ENCODE peak calls at places on chromosomes 2 and 18, in ten cellular contexts. Y is AG04450, S is fibroblast of lung, I is cardiac muscle cell, O is PC-3, K is IMR-90, P is HCT116, M is OCI-LY7, B is A549, R is colonic mucosa. T is an unnamed sample. For H3K9me3, the result is how much of the 10 kb centered on the place peaks cover.

GRCh38 chr2:86221066-86221684 is 21.9 kb downstream of the MRPL35 start:
- DNase-seq in Y (no peak), S (peak), I (peak), O (peak), K (peak), P (peak), M (peak), B (peak), R (peak), T (peak)

GRCh38 chr2:100882645-100883613 is 63.0 kb downstream of the NPAS2 start:
- DNase-seq in Y (no peak), S (peak), I (no peak), O (peak), K (peak), P (peak), M (no peak), B (no peak), R (peak), T (peak)

GRCh38 chr18:959854-960253 is 55.2 kb downstream of the ADCYAP1 start:
- DNase-seq in Y (no peak), S (peak), I (no peak), O (no peak), K (no peak), P (no peak), M (no peak), B (no peak), R (no peak), T (no peak)

GRCh38 chr2:158266106-158266505 is 164.4 kb downstream of the UPP2 start:
- DNase-seq in Y (no peak), S (no peak), I (no peak), O (no peak), K (no peak), P (no peak), M (no peak), B (no peak), R (no peak), T (no peak)

GRCh38 chr2:16745466-16745865 is 79.8 kb upstream of the CYRIA start:
- DNase-seq in Y (no peak), S (peak), I (no peak), O (no peak), K (no peak), P (no peak), M (no peak), B (no peak), R (no peak), T (no peak)

GRCh38 chr2:182854405-182855105 is 11.9 kb downstream of the FRZB start:
- DNase-seq in Y (no peak), S (no peak), I (peak), O (no peak), K (peak), P (no peak), M (no peak), B (no peak), R (no peak), T (no peak)

GRCh38 chr2:151637284-151637781 is 96.9 kb downstream of the NEB start:
- DNase-seq in Y (no peak), S (no peak), I (no peak), O (no peak), K (no peak), P (no peak), M (peak), B (no peak), R (no peak), T (no peak)

GRCh38 chr18:12858961-12859360 is 25.1 kb downstream of the PTPN2 start:
- DNase-seq in Y (no peak), S (no peak), I (no peak), O (no peak), K (no peak), P (no peak), M (no peak), B (no peak), R (no peak), T (no peak)

GRCh38 chr18:44897445-44898215 is 216.9 kb downstream of the SETBP1 start:
- DNase-seq in Y (no peak), S (no peak), I (no peak), O (no peak), K (no peak), P (no peak), M (no peak), B (no peak), R (no peak), T (no peak)

GRCh38 chr18:8767356-8767755 is 62.0 kb downstream of the MTCL1 start:
- DNase-seq in Y (no peak), S (no peak), I (no peak), O (no peak), K (no peak), P (no peak), M (no peak), B (no peak), R (no peak), T (no peak)

GRCh38 chr2:218017211-218018053 is 14.6 kb upstream of the TNS1 start:
- DNase-seq in Y (no peak), S (no peak), I (no peak), O (no peak), K (no peak), P (no peak), M (no peak), B (no peak), R (no peak), T (no peak)

GRCh38 chr2:200405599-200406298 is 99.3 kb downstream of the SPATS2L start:
- DNase-seq in Y (peak), S (peak), I (no peak), O (peak), K (peak), P (peak), M (no peak), B (peak), R (peak), T (peak)

GRCh38 chr18:3012920-3013810 is at the start of gene LPIN2:
- DNase-seq in Y (peak), S (peak), I (peak), O (peak), K (peak), P (peak), M (peak), B (peak), R (peak), T (peak)

DNA sequence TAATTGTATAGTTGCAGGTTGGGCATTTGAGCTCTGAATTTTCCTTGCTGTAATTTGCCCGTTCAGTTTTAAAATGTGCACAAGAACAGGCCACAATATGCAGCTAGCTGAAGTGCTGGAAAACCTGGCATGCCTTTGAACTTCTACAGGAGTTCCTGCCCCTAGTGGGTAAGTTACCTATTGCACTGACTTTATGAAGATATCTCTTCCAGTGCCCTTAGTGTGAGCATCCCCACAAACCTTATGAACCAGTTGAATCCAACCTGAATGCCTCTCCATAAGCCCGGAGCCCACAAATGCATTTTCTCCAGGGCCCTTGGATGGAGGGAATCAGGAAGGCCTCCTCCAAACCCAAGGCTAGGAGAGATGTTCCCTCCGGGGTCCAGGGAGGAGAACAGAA is 106.8 kb downstream of the XRCC5 start:
- DNase-seq in Y (no peak), S (peak), I (peak), O (peak), K (peak), P (no peak), M (peak), B (peak), R (no peak), T (no peak)
- TF ChIP-seq CTCF in Y (peak), S (peak), I (peak), O (peak), K (peak), P (peak), M (peak), B (peak), R (no peak), T (peak)

GRCh38 chr2:35580951-35581350 is 774.6 kb upstream of the CRIM1 start:
- DNase-seq in Y (no peak), S (no peak), I (no peak), O (no peak), K (no peak), P (no peak), M (no peak), B (no peak), R (no peak), T (no peak)
- H3K9me3 ChIP-seq in Y (under half), S (under half), I (under half), O (under half), K (under half), P (under half), M (under half), B (under half), R (under half), T (under half)

DNA sequence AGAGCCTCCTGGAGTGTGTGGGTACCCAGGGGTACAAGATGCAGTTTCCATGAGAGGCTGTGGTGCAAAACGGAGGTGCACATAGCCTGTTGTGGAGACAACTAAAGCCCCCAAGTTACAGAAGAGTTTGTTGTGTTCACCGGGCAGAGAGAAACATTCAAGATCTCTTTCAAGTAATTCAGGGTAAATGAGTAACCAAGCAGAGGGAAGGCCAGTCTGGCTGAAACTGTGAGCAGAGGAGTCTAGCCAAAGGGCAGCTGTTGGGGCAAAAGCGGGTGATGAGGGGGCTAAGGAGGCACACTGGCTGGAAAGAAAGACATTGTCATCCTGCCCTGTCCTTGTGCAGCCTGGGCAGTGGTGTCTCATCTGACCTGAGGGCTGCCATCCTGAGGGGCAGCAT is 52.0 kb downstream of the CXCR4 start:
- DNase-seq in Y (no peak), S (no peak), I (no peak), O (no peak), K (no peak), P (no peak), M (no peak), B (no peak), R (no peak), T (peak)
- H3K4me3 ChIP-seq in Y (no peak), S (no peak), I (no peak), O (no peak), K (no peak), P (no peak), M (no peak), B (no peak), R (no peak), T (no peak)

GRCh38 chr2:99692785-99693184 is 203.0 kb upstream of the REV1 start:
- DNase-seq in Y (no peak), S (no peak), I (no peak), O (peak), K (no peak), P (no peak), M (peak), B (no peak), R (no peak), T (peak)
- TF ChIP-seq CTCF in Y (no peak), S (no peak), I (no peak), O (peak), K (no peak), P (peak), M (peak), B (no peak), R (no peak), T (peak)

GRCh38 chr2:74444498-74445318 is 3.0 kb upstream of the RTKN start:
- DNase-seq in Y (no peak), S (no peak), I (no peak), O (no peak), K (no peak), P (no peak), M (no peak), B (no peak), R (no peak), T (no peak)
- H3K9me3 ChIP-seq in Y (under half), S (under half), I (under half), O (under half), K (under half), P (under half), M (under half), B (under half), R (under half), T (under half)

GRCh38 chr2:186560254-186560653 is 29.6 kb upstream of the ITGAV start:
- DNase-seq in Y (no peak), S (no peak), I (no peak), O (no peak), K (no peak), P (no peak), M (no peak), B (no peak), R (no peak), T (no peak)
- H3K4me3 ChIP-seq in Y (no peak), S (no peak), I (no peak), O (no peak), K (no peak), P (no peak), M (no peak), B (no peak), R (no peak), T (no peak)

GRCh38 chr2:233481368-233482142 is 85.0 kb downstream of the USP40 start:
- DNase-seq in Y (no peak), S (no peak), I (no peak), O (peak), K (no peak), P (no peak), M (no peak), B (no peak), R (no peak), T (no peak)

GRCh38 chr2:233477548-233478433 is 88.8 kb downstream of the USP40 start:
- DNase-seq in Y (no peak), S (no peak), I (no peak), O (no peak), K (no peak), P (no peak), M (no peak), B (no peak), R (no peak), T (no peak)

GRCh38 chr2:233482616-233483015 is 84.0 kb downstream of the USP40 start:
- DNase-seq in Y (no peak), S (no peak), I (no peak), O (no peak), K (no peak), P (no peak), M (no peak), B (no peak), R (no peak), T (no peak)

GRCh38 chr2:233479616-233480489 is 86.7 kb downstream of the USP40 start:
- DNase-seq in Y (no peak), S (no peak), I (no peak), O (no peak), K (no peak), P (no peak), M (peak), B (no peak), R (no peak), T (no peak)

DNA sequence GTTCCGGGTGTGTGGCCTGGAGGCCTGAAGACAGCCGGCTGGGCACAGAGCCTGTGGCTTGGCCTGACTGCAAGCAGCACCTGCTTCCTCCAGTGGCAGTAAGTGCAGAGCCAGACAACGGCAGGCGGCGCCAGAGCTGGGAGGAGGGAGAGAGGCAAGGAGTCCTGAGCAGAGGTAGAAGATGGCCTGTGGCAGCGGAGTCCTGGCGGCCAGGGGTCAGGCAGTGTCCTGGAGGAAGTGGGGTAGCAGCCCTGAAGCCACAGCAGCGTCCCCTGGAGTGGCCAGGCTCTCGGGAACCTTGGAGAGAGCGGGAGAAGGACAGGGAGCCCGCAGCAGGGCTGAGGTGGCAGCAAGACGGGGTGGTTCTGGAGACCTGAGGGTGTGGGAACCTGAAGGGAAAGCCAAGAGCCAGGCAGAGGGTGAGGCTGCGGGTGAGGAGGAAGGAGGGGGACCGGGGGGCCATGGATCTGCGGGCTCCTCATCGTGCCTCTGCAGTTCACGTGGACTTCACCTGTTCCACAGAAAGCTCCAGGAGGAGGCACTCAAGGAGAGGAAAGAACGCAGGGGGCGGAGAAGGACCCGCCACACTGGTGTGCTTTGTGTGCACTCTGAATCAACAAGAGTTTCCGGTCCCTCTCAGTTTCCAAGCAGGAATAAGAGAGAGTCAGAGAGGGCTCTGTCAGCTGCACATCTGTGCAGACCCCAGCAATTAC is 85.9 kb downstream of the USP40 start:
- DNase-seq in Y (no peak), S (peak), I (no peak), O (peak), K (no peak), P (no peak), M (peak), B (no peak), R (no peak), T (peak)
- TF ChIP-seq CTCF in Y (peak), S (no peak), I (no peak), O (peak), K (no peak), P (no peak), M (peak), B (no peak), R (no peak), T (no peak)

DNA sequence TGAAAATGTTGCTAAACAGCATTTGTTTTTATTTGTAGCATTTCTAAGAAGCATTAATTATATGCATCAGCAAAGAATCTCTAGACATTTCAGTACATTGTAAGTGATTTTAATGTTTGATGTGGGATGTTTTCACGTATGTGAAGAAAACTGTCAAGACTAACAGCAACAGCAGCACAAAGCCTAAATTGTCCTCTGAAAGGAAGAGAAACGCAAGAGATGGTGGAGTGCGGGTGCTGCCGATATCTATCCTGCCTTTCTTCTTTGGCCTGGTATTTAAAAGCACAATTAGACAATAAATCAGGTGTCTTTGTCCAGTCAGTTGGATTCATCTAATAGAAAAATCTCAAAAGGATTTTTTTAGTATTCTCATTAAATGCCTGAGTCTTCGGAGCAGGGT is 3.1 kb downstream of the TWIST2 start:
- DNase-seq in Y (no peak), S (no peak), I (no peak), O (no peak), K (no peak), P (no peak), M (no peak), B (no peak), R (no peak), T (no peak)
- H3K9me3 ChIP-seq in Y (under half), S (under half), I (under half), O (under half), K (under half), P (under half), M (under half), B (under half), R (under half), T (under half)

T was measured in Caco-2.